ENCODE peak calls at places on chromosome 1, in seven cellular contexts. N is left ventricle myocardium inferior; L is upper lobe of right lung; R is heart right ventricle; G is CD8-positive, alpha-beta T cell; P is prostate gland; K is tibial artery. Q is an unnamed sample.
A peak's percentile ranks its signal among the peaks of the same experiment; 100 is the strongest.

GRCh38 chr1:116997666-116998065 is 3.9 kb upstream of the CD101 start:
- DNase-seq in N (no peak), L (no peak), R (no peak), G (no peak), P (no peak), K (no peak), Q (no peak)

GRCh38 chr1:43668956-43669355 is 19.0 kb downstream of the KDM4A start:
- DNase-seq in N (no peak), L (no peak), R (no peak), G (no peak), P (no peak), K (no peak), Q (no peak)

GRCh38 chr1:167663002-167663772 is 33.2 kb downstream of the RCSD1 start:
- DNase-seq in N (peak; percentile 62), L (no peak), R (peak; percentile 57), G (no peak), P (no peak), K (no peak), Q (no peak)

GRCh38 chr1:3005771-3006170 is 15.5 kb upstream of the ACTRT2 start:
- DNase-seq in N (no peak), L (no peak), R (no peak), G (no peak), P (no peak), K (peak; percentile 82), Q (no peak)

GRCh38 chr1:22739648-22740385 is 29.2 kb downstream of the EPHB2 start:
- DNase-seq in N (no peak), L (no peak), R (no peak), G (no peak), P (no peak), K (peak; percentile 86), Q (peak; percentile 38)

GRCh38 chr1:109508873-109509175 is 703 bp downstream of the AMIGO1 start:
- DNase-seq in N (no peak), L (no peak), R (no peak), G (no peak), P (no peak), K (no peak), Q (no peak)

GRCh38 chr1:117735045-117735992 is 129.5 kb downstream of the TENT5C start:
- DNase-seq in N (no peak), L (no peak), R (no peak), G (no peak), P (no peak), K (no peak), Q (peak; percentile 56)

GRCh38 chr1:89724369-89725015 is 91.6 kb downstream of the LRRC8C start:
- DNase-seq in N (peak; percentile 35), L (no peak), R (peak; percentile 19), G (no peak), P (no peak), K (no peak), Q (no peak)

GRCh38 chr1:93616996-93617669 is 64.5 kb downstream of the BCAR3 start:
- DNase-seq in N (peak; percentile 56), L (no peak), R (peak; percentile 39), G (no peak), P (no peak), K (peak; percentile 91), Q (peak; percentile 58)

GRCh38 chr1:24895511-24895910 is 34.6 kb downstream of the RUNX3 start:
- DNase-seq in N (no peak), L (no peak), R (no peak), G (no peak), P (no peak), K (no peak), Q (no peak)

GRCh38 chr1:215793210-215793609 is 226.1 kb downstream of the KCTD3 start:
- DNase-seq in N (no peak), L (no peak), R (no peak), G (no peak), P (no peak), K (no peak), Q (no peak)

GRCh38 chr1:61067446-61067845 is 14.9 kb upstream of the NFIA start:
- DNase-seq in N (no peak), L (no peak), R (no peak), G (no peak), P (no peak), K (no peak), Q (no peak)

GRCh38 chr1:24925082-24925779 is 4.8 kb downstream of the RUNX3 start:
- DNase-seq in N (no peak), L (no peak), R (no peak), G (peak; percentile 68), P (no peak), K (no peak), Q (no peak)

GRCh38 chr1:160260436-160261382 is 1.6 kb downstream of the DCAF8 start:
- DNase-seq in N (no peak), L (no peak), R (no peak), G (no peak), P (peak; percentile 47), K (no peak), Q (peak; percentile 50)

GRCh38 chr1:208951908-208952307 is 631.6 kb upstream of the CAMK1G start:
- DNase-seq in N (no peak), L (no peak), R (no peak), G (no peak), P (no peak), K (no peak), Q (no peak)

GRCh38 chr1:38941527-38942019 is at the start of gene RHBDL2:
- DNase-seq in N (peak; percentile 54), L (peak; percentile 81), R (peak; percentile 72), G (no peak), P (peak; percentile 82), K (peak; percentile 74), Q (peak; percentile 88)

GRCh38 chr1:109498161-109498801 is 4.4 kb downstream of the CYB561D1 start:
- DNase-seq in N (no peak), L (no peak), R (no peak), G (no peak), P (no peak), K (no peak), Q (no peak)

GRCh38 chr1:173411835-173412742 is 65.0 kb upstream of the PRDX6 start:
- DNase-seq in N (no peak), L (no peak), R (no peak), G (no peak), P (no peak), K (no peak), Q (no peak)

GRCh38 chr1:61079898-61080336 is 2.4 kb upstream of the NFIA start:
- DNase-seq in N (peak; percentile 85), L (peak; percentile 82), R (peak; percentile 82), G (no peak), P (peak; percentile 81), K (peak; percentile 94), Q (peak; percentile 91)

GRCh38 chr1:92949937-92950817 is 11.1 kb downstream of the DIPK1A start:
- DNase-seq in N (no peak), L (no peak), R (no peak), G (no peak), P (no peak), K (no peak), Q (no peak)

GRCh38 chr1:229280037-229280828 is 9.3 kb downstream of the RAB4A start:
- DNase-seq in N (no peak), L (no peak), R (no peak), G (no peak), P (no peak), K (no peak), Q (no peak)
- H3K27ac ChIP-seq in N (no peak overlapping the region), L (no peak overlapping the region), R (no peak overlapping the region), G (no peak overlapping the region), P (peak overlapping the region; percentile 68), K (no peak overlapping the region), Q (no peak overlapping the region)

GRCh38 chr1:185058103-185058502 is 12.7 kb downstream of the RNF2 start:
- DNase-seq in N (no peak), L (no peak), R (no peak), G (no peak), P (no peak), K (no peak), Q (no peak)
- TF ChIP-seq CTCF in N (no peak), L (no peak), R (no peak), G (no peak), P (no peak), K (no peak), Q (no peak)

DNA sequence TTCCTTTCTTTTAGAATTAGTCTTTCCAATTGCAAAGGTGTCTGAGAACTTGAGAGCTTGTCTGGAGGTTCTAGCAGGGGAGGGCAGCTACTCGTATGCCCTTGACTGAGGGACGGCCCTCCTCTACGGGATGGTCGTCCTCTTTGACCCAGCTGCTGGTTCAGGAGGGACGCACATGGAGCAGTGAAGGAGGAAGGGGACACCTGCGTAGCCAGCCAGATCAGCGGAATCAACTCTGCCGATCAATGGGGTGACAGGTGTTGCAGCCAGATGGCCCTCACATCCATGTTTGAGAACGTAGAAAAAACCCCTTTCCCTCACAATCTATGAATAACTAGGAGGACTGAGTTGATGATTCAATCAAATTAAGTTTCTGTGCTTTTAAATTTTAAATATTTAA is 15.7 kb upstream of the A3GALT2 start:
- DNase-seq in N (no peak), L (no peak), R (no peak), G (no peak), P (no peak), K (no peak), Q (no peak)
- H3K4me1 ChIP-seq in N (peaks cover 100% of the 10 kb centered on the region), L (peaks cover 95% of the 10 kb centered on the region), R (peaks cover 99% of the 10 kb centered on the region), G (no peaks in the 10 kb centered on the region), P (peaks cover 27% of the 10 kb centered on the region), K (peaks cover 17% of the 10 kb centered on the region), Q (peaks cover 93% of the 10 kb centered on the region)

DNA sequence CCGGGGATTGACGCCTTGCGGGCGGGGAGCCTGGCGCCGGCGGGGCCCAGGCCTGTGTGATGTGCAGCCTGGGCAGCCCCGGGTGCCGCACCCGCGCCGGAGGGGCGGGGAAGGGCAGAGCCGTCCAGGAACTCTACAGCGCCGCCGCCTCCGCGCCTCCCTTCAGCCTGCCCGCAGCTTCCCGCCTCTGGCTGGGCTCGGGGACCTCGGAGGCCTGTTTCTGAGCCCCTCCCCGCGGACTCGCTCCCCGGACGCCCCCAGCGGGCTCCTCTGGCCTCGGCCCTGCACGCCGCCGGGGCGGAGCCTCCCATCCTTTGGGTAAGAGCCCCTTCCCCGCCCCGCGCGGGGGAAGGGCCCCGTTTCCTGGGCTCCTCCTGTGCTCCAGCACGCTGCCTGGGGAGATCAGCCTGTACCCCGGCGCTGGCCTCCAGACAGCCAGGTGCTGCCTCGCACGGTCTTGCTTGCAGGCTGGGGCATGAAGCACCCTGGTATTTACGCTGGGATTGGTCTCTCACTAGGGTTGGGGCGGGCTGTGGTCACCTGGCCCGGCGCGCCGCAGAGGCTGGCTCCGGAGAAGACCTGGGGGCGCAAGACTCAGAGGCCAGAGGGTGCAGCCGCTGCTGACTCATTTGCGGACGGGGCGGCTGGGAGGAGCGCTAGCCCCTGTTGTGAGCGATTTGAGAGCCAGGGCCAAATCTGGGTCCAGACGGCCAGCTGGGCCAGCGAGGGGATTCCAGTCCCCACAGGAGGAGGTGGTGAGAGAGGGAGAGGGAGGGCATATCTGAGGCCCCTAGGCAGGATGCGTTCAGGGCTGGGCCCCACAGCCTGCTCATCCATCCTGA is 5.7 kb upstream of the ACOT11 start:
- DNase-seq in N (peak; percentile 59), L (peak; percentile 82), R (peak; percentile 69), G (peak; percentile 33), P (peak; percentile 83), K (peak; percentile 85), Q (peak; percentile 65)
- H3K27ac ChIP-seq in N (peak overlapping the region; percentile 73), L (peak overlapping the region; percentile 40), R (peak overlapping the region; percentile 77), G (no peak overlapping the region), P (peak overlapping the region; percentile 74), K (peak overlapping the region; percentile 77), Q (no peak overlapping the region)

GRCh38 chr1:20663365-20663764 is 2.2 kb upstream of the DDOST start:
- DNase-seq in N (no peak), L (no peak), R (no peak), G (no peak), P (no peak), K (no peak), Q (no peak)
- TF ChIP-seq CTCF in N (no peak), L (no peak), R (no peak), G (no peak), P (no peak), K (no peak), Q (no peak)